ENCODE peak calls at places on chromosome 2, in nine cellular contexts. E is WTC11, O is kidney, X is tibial artery, Z is left ventricle myocardium inferior, T is lower leg skin, V is pancreas, G is A673, F is endothelial cell. I is an unnamed sample.

GRCh38 chr2:101036562-101036961 is 34.5 kb downstream of the RPL31 start:
- DNase-seq in O (no peak), F (no peak), T (no peak), V (no peak), G (peak; percentile 42), Z (no peak), E (no peak), X (no peak), I (no peak)

GRCh38 chr2:133937669-133938068 is 316.2 kb upstream of the MGAT5 start:
- DNase-seq in Z (no peak), E (no peak), G (no peak), T (no peak), F (no peak), X (no peak), O (no peak), V (no peak), I (no peak)

GRCh38 chr2:9170458-9171130 is 36.0 kb upstream of the ASAP2 start:
- DNase-seq in E (no peak), G (no peak), V (no peak), F (no peak), T (no peak), O (no peak), Z (no peak), X (no peak), I (no peak)

GRCh38 chr2:14903709-14904374 is 271.3 kb downstream of the LRATD1 start:
- DNase-seq in G (peak; percentile 52), T (no peak), V (peak; percentile 20), E (peak; percentile 93), X (no peak), O (no peak), Z (no peak), F (peak; percentile 70), I (peak; percentile 16)

GRCh38 chr2:44934024-44934423 is 7.5 kb upstream of the SIX3 start:
- DNase-seq in V (no peak), E (peak; percentile 60), F (no peak), T (peak; percentile 68), O (no peak), G (no peak), X (no peak), Z (no peak), I (no peak)

GRCh38 chr2:158967731-158968395 is 577 bp upstream of the TANC1 start:
- DNase-seq in V (peak; percentile 30), T (peak; percentile 88), Z (peak; percentile 52), F (peak; percentile 55), X (peak; percentile 34), E (peak; percentile 58), G (peak; percentile 78), O (peak; percentile 84), I (no peak)

GRCh38 chr2:230614913-230615332 is 97.7 kb upstream of the CAB39 start:
- DNase-seq in O (no peak), T (no peak), V (no peak), Z (no peak), X (no peak), E (no peak), G (no peak), F (no peak), I (peak; percentile 46)

GRCh38 chr2:161123531-161124030 is 36.6 kb upstream of the TANK start:
- DNase-seq in G (no peak), E (no peak), O (no peak), F (no peak), Z (no peak), X (no peak), V (no peak), T (no peak), I (no peak)

GRCh38 chr2:197706839-197707207 is 1.7 kb downstream of the MARS2 start:
- DNase-seq in E (no peak), V (no peak), T (no peak), X (no peak), F (no peak), G (no peak), Z (no peak), O (no peak), I (no peak)

GRCh38 chr2:106257830-106258229 is 63.7 kb upstream of the UXS1 start:
- DNase-seq in E (no peak), F (no peak), X (no peak), V (peak; percentile 64), T (no peak), O (no peak), Z (no peak), G (no peak), I (no peak)

GRCh38 chr2:1990724-1991123 is 246.4 kb upstream of the PXDN start:
- DNase-seq in X (no peak), E (no peak), G (peak; percentile 86), O (peak; percentile 73), Z (peak; percentile 65), T (peak; percentile 80), V (peak; percentile 68), F (no peak), I (no peak)

GRCh38 chr2:212814941-212815340 is 276.3 kb upstream of the ERBB4 start:
- DNase-seq in O (no peak), X (no peak), V (no peak), G (no peak), T (no peak), Z (no peak), E (no peak), F (no peak), I (no peak)

GRCh38 chr2:120862254-120863172 is 126.8 kb downstream of the GLI2 start:
- DNase-seq in O (no peak), G (no peak), T (no peak), X (peak; percentile 23), E (no peak), F (no peak), V (no peak), Z (no peak), I (no peak)

GRCh38 chr2:120861576-120862191 is 126.0 kb downstream of the GLI2 start:
- DNase-seq in G (no peak), F (no peak), E (no peak), Z (no peak), O (no peak), X (peak; percentile 51), T (no peak), V (no peak), I (no peak)

GRCh38 chr2:120859814-120860578 is 124.3 kb downstream of the GLI2 start:
- DNase-seq in E (no peak), Z (no peak), G (no peak), O (no peak), F (no peak), T (no peak), V (no peak), X (no peak), I (no peak)

GRCh38 chr2:120860579-120860922 is 124.9 kb downstream of the GLI2 start:
- DNase-seq in E (no peak), X (peak; percentile 16), F (no peak), V (no peak), T (no peak), G (no peak), O (no peak), Z (no peak), I (no peak)

DNA sequence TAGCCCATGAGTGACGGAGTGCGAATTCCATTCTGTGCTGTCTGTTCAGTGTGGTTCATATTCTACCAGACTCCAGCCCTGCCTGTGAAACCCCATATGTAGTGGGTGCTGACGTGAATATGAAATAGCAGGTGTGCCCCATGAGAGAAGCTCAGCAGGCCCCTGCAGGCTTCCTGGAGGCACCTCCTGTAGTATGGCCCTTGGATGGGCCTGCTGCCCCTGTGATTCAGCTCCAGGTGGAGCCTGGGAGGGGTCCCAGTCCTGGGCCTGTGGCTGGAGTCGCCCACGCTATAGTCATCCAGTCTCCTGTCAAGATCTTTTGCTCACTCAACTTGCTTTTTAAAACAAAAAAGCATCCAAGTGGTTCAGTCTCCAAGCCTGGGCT is 125.5 kb downstream of the GLI2 start:
- DNase-seq in F (no peak), O (no peak), V (no peak), Z (no peak), G (no peak), X (peak; percentile 16), T (no peak), E (no peak), I (no peak)
- TF ChIP-seq CTCF in F (no peak), O (no peak), V (no peak), Z (no peak), G (no peak), X (no peak), T (no peak), E (no peak), I (no peak)

DNA sequence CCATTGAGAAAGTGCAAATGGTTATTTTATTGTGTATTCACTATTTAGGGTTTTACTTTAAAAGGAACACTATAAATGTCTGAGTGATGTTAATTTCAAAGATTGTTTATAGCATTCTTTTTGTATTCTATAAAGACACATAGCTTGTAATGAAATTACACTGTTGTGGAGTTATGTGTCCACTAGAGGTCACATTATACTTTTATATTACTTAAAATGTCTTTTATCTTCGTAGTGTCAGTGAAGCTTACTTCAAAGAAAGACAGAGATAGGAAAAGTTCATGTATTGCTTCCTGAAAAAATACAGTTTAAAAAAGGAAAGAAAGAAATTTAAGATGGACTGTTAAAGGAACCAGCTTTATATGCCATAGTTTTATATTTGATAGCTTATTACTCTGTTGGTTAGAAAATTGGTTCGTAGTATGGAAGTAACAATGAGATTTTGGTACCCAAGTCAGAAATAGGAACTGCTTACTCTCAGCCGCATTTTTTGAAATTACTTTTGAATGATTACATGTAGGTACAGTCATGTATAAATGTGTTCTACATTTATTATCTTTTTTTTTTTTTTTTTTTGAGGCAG is 20.5 kb downstream of the APLF start:
- DNase-seq in V (no peak), X (no peak), O (no peak), Z (no peak), G (peak; percentile 69), T (no peak), F (no peak), E (no peak), I (no peak)
- TF ChIP-seq CTCF in V (peak; percentile 14), X (peak; percentile 30), O (peak; percentile 22), Z (peak; percentile 68), G (peak; percentile 68), T (no peak), F (peak; percentile 41), E (no peak), I (peak; percentile 39)

DNA sequence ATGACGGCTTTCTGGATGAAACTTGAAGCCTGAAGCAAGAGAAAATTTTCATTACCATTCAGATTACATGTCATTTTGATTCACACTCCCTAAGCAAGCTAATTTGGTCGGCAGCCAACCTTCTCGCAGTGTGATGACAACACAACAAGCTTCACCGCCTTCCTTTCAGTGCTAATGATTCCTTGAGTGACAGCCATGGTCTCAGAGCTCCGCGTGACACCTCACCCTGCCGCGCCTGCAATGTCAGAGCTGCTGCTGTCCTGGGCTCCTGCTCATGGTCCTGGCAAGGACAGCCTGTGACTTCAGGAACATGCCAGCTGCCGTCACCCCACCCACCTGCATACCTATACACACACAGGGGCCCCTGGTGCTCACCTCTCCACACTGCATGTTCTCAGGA is 946.6 kb upstream of the SOX11 start:
- DNase-seq in E (no peak), G (peak; percentile 98), T (no peak), O (peak; percentile 71), V (no peak), Z (no peak), X (no peak), F (no peak), I (no peak)
- TF ChIP-seq CTCF in E (no peak), G (no peak), T (no peak), O (no peak), V (no peak), Z (no peak), X (no peak), F (no peak), I (no peak)

DNA sequence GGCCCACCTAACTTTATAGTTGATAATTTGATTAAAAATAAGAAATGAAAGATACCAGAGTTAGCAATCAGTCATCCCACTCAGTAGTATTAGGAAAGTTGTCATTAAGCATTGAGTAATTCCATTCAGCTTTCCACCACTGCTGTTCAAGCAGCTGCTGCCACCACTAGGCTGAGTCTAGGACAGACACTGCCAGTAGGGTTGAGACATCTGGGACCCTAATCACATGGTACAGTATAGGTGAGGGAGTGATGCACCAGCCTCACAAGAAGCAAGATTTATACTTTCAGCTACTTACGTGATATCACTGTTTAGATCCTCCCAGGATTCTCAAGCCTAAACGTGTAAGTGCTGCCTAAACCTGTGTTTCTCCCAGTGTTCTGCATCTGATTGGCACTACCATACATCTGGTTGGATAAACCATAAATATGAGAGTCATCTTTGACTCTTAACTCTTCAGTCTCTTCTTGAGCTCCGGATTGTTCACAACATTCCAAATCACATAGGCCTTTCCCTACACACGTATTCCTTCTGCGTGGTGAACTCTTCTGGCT is 3.2 kb downstream of the UBXN4 start:
- DNase-seq in F (peak; percentile 7), E (peak; percentile 24), G (peak; percentile 66), O (no peak), X (no peak), T (no peak), Z (no peak), V (no peak), I (no peak)
- TF ChIP-seq CTCF in F (no peak), E (no peak), G (peak; percentile 51), O (no peak), X (no peak), T (no peak), Z (peak; percentile 25), V (no peak), I (no peak)